ENCODE peak calls at places on chromosomes 13 and 19, in four cellular contexts. T is ovary, H is thyroid gland, F is gastrocnemius medialis. Q is an unnamed sample. For H3K27me3, the result is how much of the 10 kb centered on the place peaks cover.

GRCh38 chr19:36008336-36008978 is at the start of gene SYNE4:
- DNase-seq in T (no peak), H (peak), F (no peak), Q (no peak)

GRCh38 chr13:72751220-72751619 is 23.5 kb downstream of the BORA start:
- DNase-seq in T (no peak), H (no peak), F (no peak), Q (no peak)

GRCh38 chr19:13100031-13100588 is 2.5 kb downstream of the LYL1 start:
- DNase-seq in T (no peak), H (no peak), F (no peak), Q (no peak)

GRCh38 chr13:90415902-90416301 is 931.6 kb upstream of the MIR17HG start:
- DNase-seq in T (no peak), H (no peak), F (no peak), Q (no peak)

GRCh38 chr13:45700971-45701900 is 884 bp upstream of the CBY2 start:
- DNase-seq in T (no peak), H (no peak), F (no peak), Q (no peak)

GRCh38 chr13:112645327-112645914 is 44.4 kb upstream of the ATP11A start:
- DNase-seq in T (no peak), H (no peak), F (no peak), Q (no peak)

GRCh38 chr13:113115363-113116205 is 7.0 kb upstream of the F10 start:
- DNase-seq in T (no peak), H (no peak), F (no peak), Q (no peak)

GRCh38 chr19:57786906-57787305 is 17.4 kb downstream of the ZNF586 start:
- DNase-seq in T (no peak), H (no peak), F (no peak), Q (no peak)

GRCh38 chr19:30672926-30673325 is 300.7 kb downstream of the ZNF536 start:
- DNase-seq in T (no peak), H (no peak), F (no peak), Q (no peak)

DNA sequence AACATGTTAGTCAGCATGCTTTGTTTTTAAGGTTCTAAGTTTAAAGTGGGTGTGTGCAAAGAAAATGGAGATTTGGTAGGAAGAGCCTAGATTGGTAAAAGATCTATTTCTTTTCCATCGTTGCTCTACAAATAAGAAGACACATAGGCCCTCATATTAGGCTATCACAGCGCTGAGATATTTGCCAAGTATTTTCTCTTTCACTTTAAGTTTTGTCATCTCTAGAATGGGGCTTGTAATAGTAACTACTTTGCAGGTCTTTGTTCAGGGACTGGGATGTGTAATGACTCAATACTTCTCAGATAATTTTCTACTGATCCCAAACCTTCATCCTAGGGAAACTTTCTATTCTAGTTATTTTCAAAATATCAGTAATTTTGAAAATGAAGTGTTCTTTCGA is 917.7 kb upstream of the SLC10A2 start:
- DNase-seq in T (no peak), H (no peak), F (no peak), Q (no peak)
- H3K4me3 ChIP-seq in T (no peak), H (no peak), F (no peak), Q (no peak)

GRCh38 chr19:29511768-29512167 is 14.0 kb upstream of the VSTM2B start:
- DNase-seq in T (no peak), H (no peak), F (no peak), Q (no peak)

GRCh38 chr19:29514525-29515232 is 11.1 kb upstream of the VSTM2B start:
- DNase-seq in T (no peak), H (no peak), F (no peak), Q (no peak)

GRCh38 chr19:29515233-29515619 is 10.6 kb upstream of the VSTM2B start:
- DNase-seq in T (no peak), H (no peak), F (no peak), Q (no peak)

GRCh38 chr19:29510701-29511265 is 15.0 kb upstream of the VSTM2B start:
- DNase-seq in T (no peak), H (no peak), F (no peak), Q (no peak)

GRCh38 chr19:29512748-29513147 is 13.0 kb upstream of the VSTM2B start:
- DNase-seq in T (no peak), H (no peak), F (no peak), Q (no peak)
- H3K27me3 ChIP-seq in T (under half), H (under half), F (under half), Q (under half)

DNA sequence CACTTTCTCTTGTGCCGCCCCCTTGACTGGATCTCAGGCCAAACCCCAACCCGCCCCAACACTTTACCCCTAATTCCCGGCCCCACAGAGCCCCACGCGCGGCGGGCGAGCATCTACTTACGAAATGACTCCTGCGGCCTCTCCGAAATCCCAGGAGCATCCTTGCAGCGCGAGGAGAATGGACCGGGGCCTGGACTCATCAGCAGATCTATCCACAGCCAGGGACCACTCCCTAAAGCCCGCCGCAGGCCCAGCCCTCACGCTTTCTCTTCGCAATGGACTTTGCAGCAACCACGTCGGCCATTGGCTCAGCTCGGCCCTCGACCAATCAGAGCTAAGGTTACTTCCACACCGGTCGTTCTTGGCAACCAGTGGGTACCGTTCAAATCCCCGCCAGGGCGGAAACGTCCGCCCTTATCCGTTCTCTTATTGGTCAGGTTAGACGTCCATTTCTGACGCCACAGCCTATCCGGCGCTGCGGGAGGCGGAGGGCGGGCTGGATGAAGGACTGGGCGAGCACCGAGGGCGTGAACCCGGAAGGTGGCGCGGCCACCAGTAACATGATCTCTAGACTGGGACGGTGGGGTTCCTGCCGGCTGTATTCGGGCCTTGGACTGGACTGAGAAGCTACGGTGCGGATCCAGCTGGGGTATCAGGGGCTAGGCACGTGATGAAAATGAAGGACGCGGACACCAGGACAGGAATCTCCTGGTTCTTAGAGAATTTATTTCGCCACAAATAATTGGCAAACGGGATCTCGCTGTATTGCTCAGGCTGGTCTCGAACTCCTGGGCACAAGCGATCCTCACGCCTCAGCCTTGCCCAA is at the start of the genes CEP89 and FAAP24:
- DNase-seq in T (peak), H (peak), F (peak), Q (peak)
- TF ChIP-seq POLR2A in T (no peak), H (no peak), F (no peak), Q (no peak)

GRCh38 chr19:2543463-2544442 is 67.8 kb downstream of the GADD45B start:
- DNase-seq in T (peak), H (peak), F (peak), Q (peak)
- H3K4me3 ChIP-seq in T (no peak), H (no peak), F (peak), Q (peak)

DNA sequence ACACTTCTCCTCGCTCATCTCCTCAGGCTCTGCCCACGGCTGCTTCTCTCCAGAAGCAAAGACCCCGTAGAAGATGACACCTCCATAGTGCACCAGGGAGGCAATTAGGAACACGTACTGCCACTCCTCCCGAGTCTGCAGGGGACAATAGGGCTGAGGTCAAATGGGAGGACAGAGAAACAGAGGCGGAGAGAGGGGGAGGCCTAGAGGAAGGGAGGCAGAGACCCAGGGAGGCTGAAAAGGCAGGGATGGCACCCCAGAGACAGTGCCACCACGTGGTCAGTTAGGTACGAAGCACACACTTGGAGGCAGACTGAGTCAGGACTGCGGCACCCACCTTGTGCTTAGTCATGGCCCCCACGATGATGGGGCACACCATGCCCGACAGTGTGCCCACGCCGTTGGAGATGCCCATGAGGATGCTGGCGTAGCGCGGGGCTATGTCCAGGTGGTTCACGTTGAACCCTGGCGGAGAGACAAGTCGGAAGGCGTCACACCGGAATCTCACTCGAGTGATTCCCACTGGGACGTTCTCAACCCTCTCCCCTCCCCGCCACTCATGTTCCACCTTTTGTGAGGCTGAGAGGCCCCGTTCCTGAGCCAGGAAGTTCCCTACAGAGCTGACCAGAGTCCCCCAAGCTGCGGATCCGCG is 5.6 kb downstream of the GFY start:
- DNase-seq in T (no peak), H (no peak), F (no peak), Q (no peak)
- H3K27me3 ChIP-seq in T (under half), H (half or more), F (half or more), Q (under half)

GRCh38 chr19:38686530-38686888 is 39.1 kb downstream of the ACTN4 start:
- DNase-seq in T (no peak), H (no peak), F (no peak), Q (no peak)
- TF ChIP-seq POLR2A in T (no peak), H (no peak), F (no peak), Q (no peak)

DNA sequence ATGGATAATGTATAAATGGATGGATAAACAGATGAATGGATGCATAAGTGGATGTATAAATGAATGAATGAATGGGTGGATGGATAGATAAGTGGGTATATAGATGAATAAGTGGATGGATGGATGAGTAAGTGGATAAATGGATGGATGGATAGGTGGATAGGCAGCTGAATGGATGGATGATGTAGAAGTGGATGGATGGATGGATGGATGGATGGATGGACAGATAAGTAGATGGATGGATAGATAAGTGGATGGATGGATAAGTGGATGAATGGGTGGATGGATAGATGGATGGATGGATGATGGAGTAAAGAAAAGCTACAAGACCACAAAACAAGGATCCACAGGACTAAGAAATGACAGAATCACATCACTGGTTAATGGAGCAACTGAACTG is 9.0 kb upstream of the COMP start:
- DNase-seq in T (no peak), H (no peak), F (no peak), Q (no peak)
- H3K4me3 ChIP-seq in T (no peak), H (no peak), F (no peak), Q (no peak)